ENCODE peak calls at places on chromosomes 11 and 22, in four cellular contexts. One of them, this sample, is unnamed.
A peak's percentile ranks its signal among the peaks of the same experiment; 100 is the strongest.

GRCh38 chr11:120182790-120183491 is 27.9 kb upstream of the OAF start:
- DNase-seq in WTC11: peak; percentile 77
- DNase-seq in left ventricle myocardium inferior: peak; percentile 53
- DNase-seq in Caco-2: peak; percentile 81
- DNase-seq in this sample: no peak

GRCh38 chr11:7080900-7081299 is 7.9 kb upstream of the RBMXL2 start:
- DNase-seq in WTC11: no peak
- DNase-seq in Caco-2: no peak
- DNase-seq in left ventricle myocardium inferior: no peak
- DNase-seq in this sample: no peak

GRCh38 chr11:129946965-129947364 is 51.6 kb upstream of the NFRKB start:
- DNase-seq in left ventricle myocardium inferior: no peak
- DNase-seq in WTC11: no peak
- DNase-seq in Caco-2: no peak
- DNase-seq in this sample: no peak

GRCh38 chr22:37172266-37173245 is 15.5 kb downstream of the C1QTNF6 start:
- DNase-seq in Caco-2: peak; percentile 17
- DNase-seq in WTC11: peak; percentile 8
- DNase-seq in left ventricle myocardium inferior: no peak
- DNase-seq in this sample: no peak

GRCh38 chr11:66311470-66311964 is 5.3 kb downstream of the CD248 start:
- DNase-seq in left ventricle myocardium inferior: no peak
- DNase-seq in Caco-2: peak; percentile 55
- DNase-seq in WTC11: no peak
- DNase-seq in this sample: no peak

GRCh38 chr22:46425011-46425410 is 89.5 kb downstream of the TRMU start:
- DNase-seq in left ventricle myocardium inferior: no peak
- DNase-seq in WTC11: no peak
- DNase-seq in Caco-2: no peak
- DNase-seq in this sample: no peak

GRCh38 chr11:2376751-2377451 is at the start of gene CD81:
- DNase-seq in Caco-2: no peak
- DNase-seq in WTC11: peak; percentile 53
- DNase-seq in left ventricle myocardium inferior: no peak
- DNase-seq in this sample: peak; percentile 64

GRCh38 chr11:7353100-7353499 is 101.4 kb downstream of the SYT9 start:
- DNase-seq in left ventricle myocardium inferior: no peak
- DNase-seq in WTC11: peak; percentile 41
- DNase-seq in Caco-2: peak; percentile 39
- DNase-seq in this sample: peak; percentile 3

GRCh38 chr22:32558681-32559355 is 84.2 kb downstream of the FBXO7 start:
- DNase-seq in Caco-2: no peak
- DNase-seq in left ventricle myocardium inferior: peak; percentile 59
- DNase-seq in WTC11: no peak
- DNase-seq in this sample: no peak

GRCh38 chr22:48772286-48772907 is 1055.3 kb downstream of the BRD1 start:
- DNase-seq in Caco-2: no peak
- DNase-seq in WTC11: no peak
- DNase-seq in left ventricle myocardium inferior: no peak
- DNase-seq in this sample: no peak

GRCh38 chr11:12876988-12877387 is 132.1 kb upstream of the RASSF10 start:
- DNase-seq in Caco-2: no peak
- DNase-seq in WTC11: no peak
- DNase-seq in left ventricle myocardium inferior: no peak
- DNase-seq in this sample: no peak

GRCh38 chr22:22178566-22178965 is 66.0 kb upstream of the VPREB1 start:
- DNase-seq in left ventricle myocardium inferior: no peak
- DNase-seq in Caco-2: no peak
- DNase-seq in WTC11: no peak
- DNase-seq in this sample: no peak

GRCh38 chr11:2235588-2236326 is 34.6 kb downstream of the ASCL2 start:
- DNase-seq in left ventricle myocardium inferior: no peak
- DNase-seq in WTC11: no peak
- DNase-seq in Caco-2: no peak
- DNase-seq in this sample: no peak

GRCh38 chr11:92376146-92376599 is 151.6 kb downstream of the FAT3 start:
- DNase-seq in WTC11: no peak
- DNase-seq in left ventricle myocardium inferior: no peak
- DNase-seq in Caco-2: no peak
- DNase-seq in this sample: no peak

GRCh38 chr11:78587446-78587845 is 12.8 kb upstream of the NARS2 start:
- DNase-seq in left ventricle myocardium inferior: no peak
- DNase-seq in WTC11: no peak
- DNase-seq in Caco-2: no peak
- DNase-seq in this sample: no peak

GRCh38 chr22:48089601-48090331 is 1327.3 kb downstream of the TBC1D22A start:
- DNase-seq in Caco-2: peak; percentile 15
- DNase-seq in WTC11: no peak
- DNase-seq in left ventricle myocardium inferior: peak; percentile 44
- DNase-seq in this sample: no peak

GRCh38 chr11:74123008-74123448 is 47.8 kb downstream of the C2CD3 start:
- DNase-seq in left ventricle myocardium inferior: no peak
- DNase-seq in Caco-2: peak; percentile 79
- DNase-seq in WTC11: no peak
- DNase-seq in this sample: no peak

GRCh38 chr22:46336119-46337078 is 885 bp downstream of the TRMU start:
- DNase-seq in left ventricle myocardium inferior: peak; percentile 15
- DNase-seq in Caco-2: no peak
- DNase-seq in WTC11: peak; percentile 30
- DNase-seq in this sample: no peak

GRCh38 chr11:36012410-36012809 is 68.5 kb downstream of the LDLRAD3 start:
- DNase-seq in Caco-2: no peak
- DNase-seq in left ventricle myocardium inferior: no peak
- DNase-seq in WTC11: no peak
- DNase-seq in this sample: no peak

GRCh38 chr11:13188179-13188578 is 89.4 kb upstream of the BMAL1 start:
- DNase-seq in WTC11: no peak
- DNase-seq in Caco-2: no peak
- DNase-seq in left ventricle myocardium inferior: no peak
- DNase-seq in this sample: no peak

GRCh38 chr11:9853929-9854557 is 190.2 kb downstream of the SWAP70 start:
- DNase-seq in WTC11: no peak
- DNase-seq in left ventricle myocardium inferior: no peak
- DNase-seq in Caco-2: no peak
- DNase-seq in this sample: no peak

GRCh38 chr22:46942816-46943783 is 180.7 kb downstream of the TBC1D22A start:
- DNase-seq in Caco-2: no peak
- DNase-seq in WTC11: no peak
- DNase-seq in left ventricle myocardium inferior: peak; percentile 41
- DNase-seq in this sample: no peak

GRCh38 chr11:77088236-77089003 is 14.2 kb upstream of the OMP start:
- DNase-seq in WTC11: no peak
- DNase-seq in left ventricle myocardium inferior: peak; percentile 9
- DNase-seq in Caco-2: peak; percentile 73
- DNase-seq in this sample: no peak

GRCh38 chr11:18011633-18012313 is 1.1 kb downstream of the SERGEF start:
- DNase-seq in WTC11: peak; percentile 12
- DNase-seq in left ventricle myocardium inferior: no peak
- DNase-seq in Caco-2: no peak
- DNase-seq in this sample: no peak

GRCh38 chr11:45224766-45225165 is 61.4 kb downstream of the SYT13 start:
- DNase-seq in left ventricle myocardium inferior: no peak
- DNase-seq in Caco-2: no peak
- DNase-seq in WTC11: no peak
- DNase-seq in this sample: no peak

GRCh38 chr22:37638351-37639069 is 959 bp upstream of the SH3BP1 start:
- DNase-seq in left ventricle myocardium inferior: no peak
- DNase-seq in WTC11: peak; percentile 21
- DNase-seq in Caco-2: no peak
- DNase-seq in this sample: no peak

GRCh38 chr11:132106336-132106982 is 736.0 kb downstream of the NTM start:
- DNase-seq in left ventricle myocardium inferior: no peak
- DNase-seq in WTC11: no peak
- DNase-seq in Caco-2: no peak
- DNase-seq in this sample: no peak

GRCh38 chr11:36308577-36308976 is 12.5 kb downstream of the PRR5L start:
- DNase-seq in WTC11: no peak
- DNase-seq in left ventricle myocardium inferior: no peak
- DNase-seq in Caco-2: no peak
- DNase-seq in this sample: no peak

GRCh38 chr11:98564881-98565280 is 455.9 kb upstream of the CNTN5 start:
- DNase-seq in WTC11: no peak
- DNase-seq in left ventricle myocardium inferior: no peak
- DNase-seq in Caco-2: no peak
- DNase-seq in this sample: no peak

GRCh38 chr22:25741692-25742626 is at the start of gene MYO18B:
- DNase-seq in Caco-2: no peak
- DNase-seq in left ventricle myocardium inferior: peak; percentile 79
- DNase-seq in WTC11: no peak
- DNase-seq in this sample: no peak

GRCh38 chr22:49352361-49353169 is 475.1 kb downstream of the BRD1 start:
- DNase-seq in left ventricle myocardium inferior: no peak
- DNase-seq in WTC11: peak; percentile 6
- DNase-seq in Caco-2: no peak
- DNase-seq in this sample: no peak

GRCh38 chr22:24965822-24966626 is 13.5 kb downstream of the KIAA1671 start:
- DNase-seq in left ventricle myocardium inferior: no peak
- DNase-seq in WTC11: no peak
- DNase-seq in Caco-2: peak; percentile 48
- DNase-seq in this sample: no peak

GRCh38 chr11:87368876-87369480 is 331.2 kb downstream of the TMEM135 start:
- DNase-seq in Caco-2: no peak
- DNase-seq in left ventricle myocardium inferior: no peak
- DNase-seq in WTC11: no peak
- DNase-seq in this sample: no peak

GRCh38 chr11:118343981-118344521 is at the start of gene CD3G:
- DNase-seq in WTC11: no peak
- DNase-seq in Caco-2: no peak
- DNase-seq in left ventricle myocardium inferior: no peak
- DNase-seq in this sample: no peak

GRCh38 chr11:1906146-1906545 is 13.4 kb upstream of the TNNT3 start:
- DNase-seq in WTC11: no peak
- DNase-seq in left ventricle myocardium inferior: no peak
- DNase-seq in Caco-2: no peak
- DNase-seq in this sample: no peak

GRCh38 chr11:43933608-43934358 is 8.7 kb upstream of the C11orf96 start:
- DNase-seq in left ventricle myocardium inferior: no peak
- DNase-seq in WTC11: no peak
- DNase-seq in Caco-2: no peak
- DNase-seq in this sample: no peak
- TF ChIP-seq CTCF in left ventricle myocardium inferior: no peak
- TF ChIP-seq CTCF in WTC11: no peak
- TF ChIP-seq CTCF in Caco-2: no peak
- TF ChIP-seq CTCF in this sample: no peak

GRCh38 chr11:112997829-112998228 is 36.6 kb downstream of the NCAM1 start:
- DNase-seq in WTC11: no peak
- DNase-seq in Caco-2: no peak
- DNase-seq in left ventricle myocardium inferior: no peak
- DNase-seq in this sample: no peak
- TF ChIP-seq CTCF in WTC11: no peak
- TF ChIP-seq CTCF in Caco-2: no peak
- TF ChIP-seq CTCF in left ventricle myocardium inferior: no peak
- TF ChIP-seq CTCF in this sample: no peak

GRCh38 chr11:113789675-113790320 is 10.2 kb downstream of the CLDN25 start:
- DNase-seq in left ventricle myocardium inferior: no peak
- DNase-seq in WTC11: no peak
- DNase-seq in Caco-2: no peak
- DNase-seq in this sample: no peak
- TF ChIP-seq CTCF in left ventricle myocardium inferior: no peak
- TF ChIP-seq CTCF in WTC11: no peak
- TF ChIP-seq CTCF in Caco-2: no peak
- TF ChIP-seq CTCF in this sample: no peak

GRCh38 chr22:19753090-19753842 is 7.3 kb upstream of the TBX1 start:
- DNase-seq in Caco-2: no peak
- DNase-seq in WTC11: peak; percentile 48
- DNase-seq in left ventricle myocardium inferior: no peak
- DNase-seq in this sample: no peak
- TF ChIP-seq CTCF in Caco-2: peak; percentile 22
- TF ChIP-seq CTCF in WTC11: no peak
- TF ChIP-seq CTCF in left ventricle myocardium inferior: no peak
- TF ChIP-seq CTCF in this sample: no peak

DNA sequence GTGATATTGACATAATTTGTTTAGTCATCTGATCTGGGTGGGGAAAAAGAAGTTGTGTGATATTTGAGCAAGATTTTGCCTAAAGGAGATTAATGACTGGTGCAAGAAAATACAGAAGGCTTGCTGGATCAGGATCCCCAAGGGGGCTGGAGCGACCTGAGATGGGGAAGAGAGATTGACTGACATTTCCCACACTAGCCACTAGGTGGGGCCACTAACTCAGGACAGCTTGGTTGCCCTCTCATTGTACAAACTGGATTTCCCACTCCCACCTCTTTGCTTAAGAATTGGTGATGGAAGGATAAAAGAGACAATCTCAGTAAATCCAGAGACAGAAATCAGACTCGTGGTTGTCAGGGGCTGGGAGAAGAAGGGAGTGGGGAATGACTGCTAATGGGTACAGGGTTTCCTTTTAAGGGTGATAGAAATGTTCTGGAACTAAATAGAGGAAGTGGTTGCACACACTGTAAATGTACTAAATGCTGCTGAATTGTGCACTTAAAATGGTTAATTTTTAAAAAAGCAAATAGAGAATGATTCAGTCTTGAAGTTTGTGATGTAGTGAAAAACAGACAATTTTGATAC is 50.7 kb downstream of the CTTN start:
- DNase-seq in WTC11: peak; percentile 49
- DNase-seq in Caco-2: no peak
- DNase-seq in left ventricle myocardium inferior: no peak
- DNase-seq in this sample: no peak
- TF ChIP-seq CTCF in WTC11: peak; percentile 74
- TF ChIP-seq CTCF in Caco-2: peak; percentile 48
- TF ChIP-seq CTCF in left ventricle myocardium inferior: no peak
- TF ChIP-seq CTCF in this sample: peak; percentile 61

DNA sequence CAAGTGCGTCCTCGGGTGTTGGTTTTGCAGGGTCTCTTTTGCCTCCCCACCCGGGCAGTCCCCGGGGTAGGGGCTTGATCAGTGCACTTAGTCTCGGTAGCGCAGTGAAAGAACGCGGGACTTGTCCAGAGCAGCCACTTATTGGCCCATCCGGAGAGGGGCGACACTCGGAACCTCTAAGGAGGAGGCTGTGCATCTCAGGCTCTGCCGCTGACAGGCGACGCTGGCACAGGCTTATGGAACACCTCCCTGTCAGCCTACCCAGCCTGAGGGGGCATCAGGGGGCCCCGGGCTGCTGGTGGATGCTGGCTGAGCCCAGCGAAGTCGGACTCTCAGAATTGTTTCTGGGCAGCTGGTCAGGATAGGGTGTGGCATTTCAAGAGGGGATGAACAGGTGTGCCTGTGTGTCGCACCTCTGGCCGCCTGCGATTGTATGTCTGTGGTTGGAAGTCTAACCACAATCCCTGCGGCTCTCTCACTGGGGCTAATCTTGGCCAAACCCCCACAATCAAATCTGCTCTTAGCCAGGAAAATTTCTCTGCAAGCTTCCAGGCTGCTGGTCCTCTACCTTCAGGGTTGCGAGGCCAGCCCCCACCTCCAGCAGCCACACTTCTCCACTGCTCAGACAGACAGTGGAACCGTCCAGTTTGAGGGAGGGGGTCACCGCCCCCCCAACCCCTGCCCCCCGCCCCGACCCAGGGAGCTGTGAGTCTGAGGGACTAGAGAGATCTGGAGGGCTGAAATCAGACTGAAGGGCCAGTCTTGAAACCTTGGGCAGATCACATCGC is 814 bp downstream of the ATG16L2 start:
- DNase-seq in Caco-2: peak; percentile 85
- DNase-seq in left ventricle myocardium inferior: no peak
- DNase-seq in WTC11: peak; percentile 68
- DNase-seq in this sample: no peak
- TF ChIP-seq CTCF in Caco-2: no peak
- TF ChIP-seq CTCF in left ventricle myocardium inferior: no peak
- TF ChIP-seq CTCF in WTC11: no peak
- TF ChIP-seq CTCF in this sample: peak; percentile 22

This sample was measured in neural crest cell.